ENCODE peak calls at places on chromosome 19, in nine cellular contexts. F, O, J, G, I, B, S, Q and K are unnamed samples.

GRCh38 chr19:14114854-14115253 is 2.7 kb downstream of the PRKACA start:
- DNase-seq in B (no peak), G (peak), J (no peak), I (peak), F (peak), O (peak), Q (peak), S (no peak), K (peak)

GRCh38 chr19:30593975-30594925 is 222.1 kb downstream of the ZNF536 start:
- DNase-seq in Q (no peak), O (no peak), G (peak), S (no peak), I (no peak), F (no peak), B (no peak), J (no peak), K (no peak)

GRCh38 chr19:813359-814107 is 8.2 kb downstream of the PLPPR3 start:
- DNase-seq in F (peak), B (no peak), I (no peak), G (no peak), J (no peak), O (no peak), Q (no peak), S (no peak), K (no peak)

GRCh38 chr19:10686661-10687517 is 14.3 kb upstream of the QTRT1 start:
- DNase-seq in S (no peak), F (no peak), J (no peak), B (no peak), Q (no peak), O (peak), G (no peak), I (no peak), K (no peak)

GRCh38 chr19:39406656-39407393 is at the start of gene ZFP36:
- DNase-seq in Q (peak), F (peak), I (peak), B (peak), G (peak), O (peak), S (no peak), J (no peak), K (peak)

GRCh38 chr19:43524922-43525835 is 1.8 kb downstream of the ETHE1 start:
- DNase-seq in F (peak), S (no peak), Q (no peak), I (peak), O (peak), J (no peak), B (no peak), G (peak), K (peak)

GRCh38 chr19:44753932-44754742 is 5.6 kb downstream of the BCL3 start:
- DNase-seq in O (peak), I (peak), S (no peak), Q (peak), J (peak), F (peak), G (peak), B (no peak), K (peak)

GRCh38 chr19:43901395-43902390 is 33.4 kb downstream of the ZNF45 start:
- DNase-seq in G (peak), B (peak), J (peak), I (peak), F (peak), O (peak), S (peak), Q (peak), K (peak)

GRCh38 chr19:10557603-10558197 is 8.1 kb downstream of the KRI1 start:
- DNase-seq in S (no peak), J (no peak), Q (no peak), O (no peak), F (no peak), G (no peak), B (no peak), I (no peak), K (no peak)

GRCh38 chr19:57434386-57435061 is 601 bp upstream of the ZNF749 start:
- DNase-seq in O (no peak), B (no peak), J (no peak), Q (no peak), F (peak), S (no peak), I (peak), G (no peak), K (no peak)

GRCh38 chr19:39110263-39110967 is 15.2 kb upstream of the PAK4 start:
- DNase-seq in S (no peak), O (peak), B (no peak), F (peak), J (peak), G (peak), I (peak), Q (peak), K (peak)

GRCh38 chr19:34094960-34095359 is 77.3 kb upstream of the LSM14A start:
- DNase-seq in S (no peak), O (no peak), G (no peak), I (no peak), Q (no peak), F (no peak), J (no peak), B (no peak), K (no peak)

GRCh38 chr19:14155371-14155770 is 19.0 kb upstream of the ASF1B start:
- DNase-seq in Q (no peak), F (no peak), B (no peak), G (no peak), J (no peak), S (no peak), O (no peak), I (no peak), K (no peak)

GRCh38 chr19:1066251-1066747 is 668 bp upstream of the ARHGAP45 start:
- DNase-seq in S (no peak), O (no peak), Q (no peak), G (no peak), F (peak), B (no peak), I (peak), J (no peak), K (no peak)

GRCh38 chr19:54462713-54463530 is 656 bp downstream of the LENG9 start:
- DNase-seq in Q (peak), G (peak), O (peak), F (peak), S (no peak), B (no peak), I (peak), J (peak), K (peak)